ENCODE peak calls at places on chromosomes 2 and 18, in six cellular contexts. V is choroid plexus epithelial cell; P is CD8-positive, alpha-beta memory T cell; M is GM12892; Z is epithelial cell of esophagus; E is stimulated activated effector memory CD8-positive, alpha-beta T cell treated with anti-CD3 and anti-CD28 coated beads, Interleukin-12 subunit alpha, Interleukin-12 subunit beta, amount 100 ng/mL, for 72 hours. H is an unnamed sample.

GRCh38 chr2:158124896-158125295 is 23.2 kb downstream of the UPP2 start:
- DNase-seq in M (no peak), E (no peak), P (no peak), Z (no peak), V (no peak), H (no peak)

GRCh38 chr2:120461546-120462537 is 115.9 kb downstream of the INHBB start:
- DNase-seq in V (no peak), Z (no peak), P (no peak), M (no peak), E (no peak), H (no peak)

GRCh38 chr18:49100226-49100968 is 149.6 kb upstream of the SMAD7 start:
- DNase-seq in P (no peak), E (no peak), V (peak), M (no peak), Z (peak), H (no peak)

GRCh38 chr2:146068051-146068450 is 1548.1 kb upstream of the ZEB2 start:
- DNase-seq in V (peak), Z (no peak), P (no peak), M (no peak), E (no peak), H (no peak)

GRCh38 chr2:99701503-99701902 is 211.7 kb upstream of the REV1 start:
- DNase-seq in V (no peak), P (no peak), Z (peak), M (no peak), E (no peak), H (no peak)

GRCh38 chr2:173218331-173219056 is 136.2 kb upstream of the CDCA7 start:
- DNase-seq in P (no peak), E (no peak), V (peak), Z (no peak), M (no peak), H (no peak)

GRCh38 chr2:210459407-210459806 is 17.2 kb downstream of the LANCL1 start:
- DNase-seq in V (no peak), M (no peak), P (no peak), E (no peak), Z (no peak), H (no peak)

GRCh38 chr2:85312404-85312803 is 15.4 kb downstream of the TGOLN2 start:
- DNase-seq in E (no peak), M (no peak), V (peak), P (no peak), Z (peak), H (no peak)